ENCODE peak calls at places on chromosomes 13 and 19, in ten cellular contexts. V is fibroblast of lung, C is OCI-LY7, S is tibial artery, H is cardiac muscle cell, R is left lung, B is kidney, Q is astrocyte of the spinal cord, U is lung, F is cardiac fibroblast. P is an unnamed sample.

GRCh38 chr13:94305463-94305862 is 174.0 kb downstream of the DCT start:
- DNase-seq in F (peak; percentile 89), S (no peak), R (no peak), C (no peak), H (no peak), U (no peak), V (peak; percentile 94), Q (peak; percentile 76), B (no peak), P (no peak)

GRCh38 chr13:29901714-29902631 is 51.6 kb upstream of the UBL3 start:
- DNase-seq in V (peak; percentile 96), C (no peak), Q (peak; percentile 95), R (no peak), B (no peak), U (peak; percentile 56), F (peak; percentile 96), S (no peak), H (no peak), P (no peak)

GRCh38 chr19:49335784-49336481 is 727 bp downstream of the CD37 start:
- DNase-seq in H (no peak), B (no peak), R (no peak), C (peak; percentile 70), Q (no peak), V (no peak), F (no peak), U (no peak), S (peak; percentile 19), P (no peak)

GRCh38 chr19:48780684-48781391 is 25.5 kb downstream of the FGF21 start:
- DNase-seq in F (peak; percentile 73), C (no peak), B (no peak), Q (no peak), H (no peak), S (no peak), R (no peak), V (peak; percentile 86), U (no peak), P (no peak)

GRCh38 chr19:8457802-8458201 is 13.0 kb downstream of the HNRNPM start:
- DNase-seq in R (no peak), S (no peak), H (no peak), C (no peak), B (no peak), F (no peak), U (no peak), V (no peak), Q (no peak), P (no peak)

GRCh38 chr13:107994137-107994536 is 221.2 kb downstream of the LIG4 start:
- DNase-seq in S (no peak), C (no peak), V (no peak), R (no peak), U (no peak), Q (no peak), F (no peak), B (no peak), H (no peak), P (no peak)

GRCh38 chr19:29694669-29695627 is 20.1 kb downstream of the C19orf12 start:
- DNase-seq in S (peak; percentile 90), Q (peak; percentile 57), R (peak; percentile 93), V (peak; percentile 71), C (peak; percentile 60), U (peak; percentile 70), F (peak; percentile 78), B (no peak), H (peak; percentile 83), P (peak; percentile 90)

GRCh38 chr13:44934724-44935123 is 54.5 kb downstream of the NUFIP1 start:
- DNase-seq in B (no peak), R (no peak), H (no peak), U (no peak), V (peak; percentile 49), F (peak; percentile 87), C (no peak), S (no peak), Q (peak; percentile 65), P (no peak)

GRCh38 chr13:76994281-76994680 is 2.4 kb downstream of the CLN5 start:
- DNase-seq in B (no peak), C (no peak), U (no peak), H (no peak), R (no peak), V (no peak), S (no peak), F (peak; percentile 32), Q (no peak), P (no peak)

GRCh38 chr19:10007811-10008211 is 2.5 kb downstream of the COL5A3 start:
- DNase-seq in S (no peak), H (no peak), B (peak; percentile 86), F (peak; percentile 86), R (no peak), V (peak; percentile 88), C (no peak), U (no peak), Q (peak; percentile 50), P (no peak)

GRCh38 chr19:38478273-38478971 is 44.9 kb downstream of the RYR1 start:
- DNase-seq in H (peak; percentile 4), Q (no peak), S (no peak), B (no peak), R (no peak), F (peak; percentile 7), V (no peak), U (no peak), C (peak; percentile 44), P (no peak)

GRCh38 chr19:41025871-41026270 is 34.8 kb downstream of the CYP2B6 start:
- DNase-seq in U (no peak), Q (no peak), C (no peak), F (no peak), B (no peak), S (no peak), V (no peak), R (no peak), H (no peak), P (no peak)

GRCh38 chr13:30112602-30113435 is 194.5 kb downstream of the KATNAL1 start:
- DNase-seq in S (peak; percentile 92), Q (peak; percentile 86), H (peak; percentile 83), U (peak; percentile 78), R (peak; percentile 85), C (peak; percentile 81), V (peak; percentile 90), B (peak; percentile 89), F (peak; percentile 88), P (peak; percentile 78)

GRCh38 chr19:42276821-42277220 is 7.8 kb downstream of the CIC start:
- DNase-seq in U (no peak), S (no peak), Q (no peak), C (no peak), F (no peak), V (no peak), H (no peak), B (no peak), R (no peak), P (no peak)

GRCh38 chr13:99605417-99606321 is 104.4 kb downstream of the TM9SF2 start:
- DNase-seq in R (peak; percentile 79), H (peak; percentile 52), C (peak; percentile 63), V (no peak), B (peak; percentile 80), F (no peak), U (peak; percentile 32), S (peak; percentile 80), Q (no peak), P (peak; percentile 79)
- TF ChIP-seq CTCF in R (no peak), H (peak; percentile 12), C (peak; percentile 31), V (peak; percentile 12), B (peak; percentile 14), F (peak; percentile 11), U (no peak), S (peak; percentile 20), Q (peak; percentile 13), P (no peak)

DNA sequence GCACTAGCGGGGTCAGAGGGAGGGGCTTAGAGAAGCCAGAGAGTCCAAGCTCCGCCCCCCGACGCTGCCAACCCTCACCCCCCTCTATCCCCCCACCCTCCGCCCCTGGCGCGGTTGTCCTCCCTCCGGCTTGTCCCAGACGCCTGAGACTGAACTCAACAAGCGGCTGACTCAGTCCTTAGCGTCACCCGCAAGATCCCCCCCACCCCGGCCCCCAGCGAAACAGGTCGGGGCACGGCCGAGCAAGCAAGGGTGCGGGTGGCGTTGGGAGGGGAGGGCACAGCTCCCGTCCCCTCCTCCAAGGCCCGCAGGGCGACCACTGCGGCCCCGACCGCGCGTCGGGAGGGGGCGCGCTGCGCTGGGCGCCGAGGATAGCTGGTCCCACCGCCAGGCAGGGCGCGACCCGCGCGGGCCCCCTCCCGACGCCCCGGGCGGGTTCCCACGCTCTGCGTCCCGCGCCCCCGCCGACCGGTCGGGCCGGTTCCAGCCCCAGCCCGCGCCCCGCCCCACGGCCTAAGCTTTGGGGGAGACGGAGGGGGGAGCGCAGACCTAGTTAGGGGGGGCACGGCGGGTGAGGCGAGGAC is 5.3 kb downstream of the NOTCH3 start:
- DNase-seq in U (peak; percentile 74), S (peak; percentile 97), R (peak; percentile 84), H (peak; percentile 81), Q (peak; percentile 35), F (peak; percentile 83), B (peak; percentile 95), C (no peak), V (peak; percentile 53), P (peak; percentile 56)
- H3K4me3 ChIP-seq in U (peak overlapping the region; percentile 33), S (peak overlapping the region; percentile 48), R (peak overlapping the region; percentile 29), H (peak overlapping the region; percentile 45), Q (peak overlapping the region; percentile 21), F (peak overlapping the region; percentile 28), B (no peak overlapping the region), C (no peak overlapping the region), V (peak overlapping the region; percentile 24), P (peak overlapping the region; percentile 10)

GRCh38 chr13:80504453-80504852 is 163.5 kb upstream of the SPRY2 start:
- DNase-seq in R (no peak), C (no peak), S (no peak), Q (no peak), B (no peak), V (no peak), H (no peak), U (no peak), F (peak; percentile 85), P (no peak)

GRCh38 chr13:80513196-80513595 is 172.3 kb upstream of the SPRY2 start:
- DNase-seq in Q (no peak), V (no peak), C (no peak), S (no peak), U (no peak), B (no peak), H (no peak), F (no peak), R (no peak), P (no peak)

GRCh38 chr13:80508031-80508430 is 167.1 kb upstream of the SPRY2 start:
- DNase-seq in Q (no peak), C (no peak), F (peak; percentile 37), U (no peak), V (no peak), B (no peak), R (no peak), S (no peak), H (no peak), P (no peak)

GRCh38 chr13:80509264-80509663 is 168.3 kb upstream of the SPRY2 start:
- DNase-seq in R (no peak), B (no peak), C (no peak), U (no peak), F (no peak), S (no peak), Q (no peak), V (no peak), H (no peak), P (no peak)
- TF ChIP-seq CTCF in R (no peak), B (no peak), C (no peak), U (no peak), F (no peak), S (no peak), Q (no peak), V (no peak), H (no peak), P (no peak)

DNA sequence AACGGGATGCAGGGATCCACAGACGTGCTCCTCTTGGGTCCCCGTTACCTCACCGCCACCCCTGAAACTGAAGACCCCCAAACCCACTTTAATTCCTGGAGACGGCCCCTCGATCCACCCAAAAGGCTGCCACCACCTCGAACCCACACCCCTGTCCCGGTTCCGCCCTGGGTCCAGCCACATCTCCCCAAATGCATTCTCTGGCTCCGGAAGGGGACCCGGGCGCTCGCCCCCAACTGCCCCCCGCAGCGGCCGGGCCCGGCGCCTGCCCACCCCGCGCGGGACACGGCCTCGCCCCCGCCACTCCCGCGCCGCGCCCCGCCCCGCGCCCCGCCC is 217 bp upstream of the FSTL3 start:
- DNase-seq in B (no peak), V (no peak), R (no peak), F (no peak), Q (no peak), U (no peak), H (no peak), C (no peak), S (no peak), P (no peak)
- H3K4me3 ChIP-seq in B (no peak overlapping the region), V (peak overlapping the region; percentile 31), R (peak overlapping the region; percentile 57), F (peak overlapping the region; percentile 32), Q (peak overlapping the region; percentile 30), U (no peak overlapping the region), H (no peak overlapping the region), C (no peak overlapping the region), S (peak overlapping the region; percentile 83), P (peak overlapping the region; percentile 24)